ENCODE peak calls at places on chromosomes 1 and 21, in eight cellular contexts. K is stomach, I is HepG2, S is sigmoid colon, J is tibial nerve, V is heart left ventricle, G is GM12878, X is body of pancreas. F is an unnamed sample.

GRCh38 chr1:178612261-178612660 is 99.4 kb downstream of the TEX35 start:
- DNase-seq in K (no peak), I (no peak), S (no peak), J (no peak), V (no peak), G (no peak), X (no peak), F (no peak)

GRCh38 chr21:44517175-44517899 is 22.7 kb downstream of the KRTAP10-1 start:
- DNase-seq in K (peak; percentile 38), I (peak; percentile 93), S (no peak), J (no peak), V (peak; percentile 14), G (peak; percentile 13), X (peak; percentile 69), F (peak; percentile 35)

GRCh38 chr1:232186936-232187335 is 443.0 kb downstream of the SIPA1L2 start:
- DNase-seq in K (no peak), I (no peak), S (no peak), J (no peak), V (no peak), G (no peak), X (no peak), F (no peak)

GRCh38 chr1:200366577-200367253 is 43.1 kb downstream of the ZNF281 start:
- DNase-seq in K (no peak), I (no peak), S (no peak), J (no peak), V (no peak), G (no peak), X (peak; percentile 14), F (no peak)

GRCh38 chr1:82143108-82143833 is 342.5 kb downstream of the ADGRL2 start:
- DNase-seq in K (no peak), I (no peak), S (no peak), J (no peak), V (no peak), G (no peak), X (no peak), F (no peak)

GRCh38 chr1:213286235-213286634 is 235.2 kb downstream of the RPS6KC1 start:
- DNase-seq in K (no peak), I (no peak), S (no peak), J (no peak), V (no peak), G (no peak), X (no peak), F (no peak)

GRCh38 chr1:84298688-84299535 is 2.6 kb upstream of the SAMD13 start:
- DNase-seq in K (peak; percentile 31), I (no peak), S (peak; percentile 66), J (no peak), V (peak; percentile 50), G (no peak), X (peak; percentile 42), F (peak; percentile 78)

GRCh38 chr1:201504799-201505504 is 2.0 kb downstream of the CSRP1 start:
- DNase-seq in K (no peak), I (no peak), S (peak; percentile 70), J (no peak), V (no peak), G (no peak), X (no peak), F (no peak)

GRCh38 chr1:93556291-93556690 is 108.4 kb downstream of the FNBP1L start:
- DNase-seq in K (no peak), I (no peak), S (no peak), J (no peak), V (no peak), G (no peak), X (peak; percentile 67), F (no peak)

GRCh38 chr1:109131059-109131458 is 17.1 kb downstream of the ELAPOR1 start:
- DNase-seq in K (no peak), I (no peak), S (no peak), J (no peak), V (no peak), G (no peak), X (no peak), F (no peak)

GRCh38 chr1:164813781-164814180 is 254.8 kb downstream of the PBX1 start:
- DNase-seq in K (no peak), I (no peak), S (no peak), J (no peak), V (no peak), G (no peak), X (no peak), F (no peak)

GRCh38 chr1:78038071-78038470 is 7.7 kb upstream of the GIPC2 start:
- DNase-seq in K (no peak), I (no peak), S (no peak), J (no peak), V (no peak), G (no peak), X (no peak), F (no peak)

GRCh38 chr1:92994105-92994712 is 32.9 kb upstream of the DIPK1A start:
- DNase-seq in K (peak; percentile 82), I (peak; percentile 82), S (peak; percentile 89), J (peak; percentile 16), V (peak; percentile 68), G (no peak), X (peak; percentile 89), F (peak; percentile 92)

GRCh38 chr1:50633465-50633864 is 210.2 kb upstream of the DMRTA2 start:
- DNase-seq in K (no peak), I (peak; percentile 21), S (no peak), J (no peak), V (no peak), G (no peak), X (no peak), F (no peak)

GRCh38 chr1:36300526-36300925 is 5.6 kb upstream of the SH3D21 start:
- DNase-seq in K (no peak), I (no peak), S (no peak), J (no peak), V (no peak), G (no peak), X (no peak), F (no peak)

GRCh38 chr1:116572079-116572478 is 1.3 kb upstream of the CD58 start:
- DNase-seq in K (no peak), I (no peak), S (no peak), J (no peak), V (no peak), G (no peak), X (no peak), F (no peak)
- TF ChIP-seq POLR2A in K (no peak), I (no peak), S (no peak), J (no peak), V (no peak), G (no peak), X (no peak), F (no peak)

GRCh38 chr21:42554251-42554937 is 40.7 kb downstream of the SLC37A1 start:
- DNase-seq in K (no peak), I (no peak), S (peak; percentile 50), J (no peak), V (peak; percentile 35), G (no peak), X (peak; percentile 13), F (peak; percentile 35)

GRCh38 chr21:42555756-42556438 is 42.2 kb downstream of the SLC37A1 start:
- DNase-seq in K (no peak), I (no peak), S (peak; percentile 40), J (no peak), V (peak; percentile 15), G (no peak), X (peak; percentile 6), F (no peak)

GRCh38 chr21:42552407-42553336 is 39.0 kb downstream of the SLC37A1 start:
- DNase-seq in K (no peak), I (no peak), S (no peak), J (no peak), V (peak; percentile 11), G (no peak), X (no peak), F (no peak)

GRCh38 chr21:42550817-42551216 is 37.2 kb downstream of the SLC37A1 start:
- DNase-seq in K (peak; percentile 51), I (no peak), S (no peak), J (no peak), V (no peak), G (no peak), X (peak; percentile 8), F (peak; percentile 37)

DNA sequence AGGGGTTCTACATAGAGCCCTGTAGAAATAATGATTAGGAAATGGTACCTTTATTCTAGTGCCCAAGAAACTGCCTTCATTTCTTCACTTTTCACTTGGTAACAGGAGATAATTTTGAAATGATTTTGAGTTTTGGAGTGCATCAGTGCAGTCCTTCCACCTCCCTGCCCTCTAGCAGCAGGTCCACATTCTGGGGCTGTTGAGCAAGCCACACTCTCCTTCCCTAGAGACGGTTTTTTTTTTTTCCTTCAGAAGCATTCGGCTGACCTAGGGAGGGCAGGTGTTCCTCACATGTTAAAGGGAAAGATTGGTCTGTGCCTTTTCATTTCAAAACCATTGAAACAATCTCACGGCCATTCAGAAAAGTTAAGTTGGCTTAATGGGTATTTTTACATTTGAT is 39.8 kb downstream of the SLC37A1 start:
- DNase-seq in K (no peak), I (no peak), S (no peak), J (no peak), V (no peak), G (no peak), X (no peak), F (no peak)
- TF ChIP-seq CTCF in K (no peak), I (no peak), S (no peak), J (no peak), V (no peak), G (no peak), X (no peak), F (no peak)

GRCh38 chr1:204132718-204133117 is 19.1 kb downstream of the ETNK2 start:
- DNase-seq in K (no peak), I (no peak), S (no peak), J (no peak), V (no peak), G (no peak), X (no peak), F (no peak)

GRCh38 chr1:204139088-204139487 is 12.8 kb downstream of the ETNK2 start:
- DNase-seq in K (no peak), I (no peak), S (no peak), J (no peak), V (no peak), G (no peak), X (no peak), F (no peak)

GRCh38 chr1:204139952-204140351 is 11.9 kb downstream of the ETNK2 start:
- DNase-seq in K (no peak), I (no peak), S (no peak), J (no peak), V (no peak), G (no peak), X (no peak), F (no peak)

GRCh38 chr1:204134103-204134502 is 17.7 kb downstream of the ETNK2 start:
- DNase-seq in K (no peak), I (no peak), S (no peak), J (no peak), V (no peak), G (no peak), X (no peak), F (no peak)

DNA sequence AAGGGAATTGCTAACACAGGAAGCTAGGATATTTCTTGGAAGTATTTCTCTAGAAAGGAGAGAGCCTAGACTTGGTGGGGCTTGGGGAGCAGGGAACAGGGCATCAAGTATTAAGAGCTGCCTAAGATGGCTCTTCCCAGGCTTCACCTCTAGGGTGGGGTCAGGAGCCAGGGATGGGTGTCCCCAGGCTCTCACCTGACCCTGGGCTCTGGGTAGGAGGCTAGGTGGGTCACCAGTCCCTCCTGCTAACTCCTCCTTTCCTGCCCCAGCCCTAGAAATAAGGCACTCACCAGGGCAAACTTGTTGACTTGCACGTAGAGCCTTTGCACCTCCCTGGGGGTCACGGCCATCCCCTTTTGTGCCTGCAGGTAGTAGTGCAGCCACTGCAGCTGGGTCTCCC is 15.0 kb downstream of the ETNK2 start:
- DNase-seq in K (no peak), I (no peak), S (no peak), J (no peak), V (no peak), G (no peak), X (no peak), F (no peak)
- TF ChIP-seq POLR2A in K (no peak), I (no peak), S (no peak), J (no peak), V (no peak), G (no peak), X (no peak), F (no peak)

GRCh38 chr1:91884459-91885290 is 1.3 kb downstream of the TGFBR3 start:
- DNase-seq in K (peak; percentile 27), I (peak; percentile 43), S (peak; percentile 75), J (no peak), V (peak; percentile 41), G (no peak), X (peak; percentile 38), F (peak; percentile 58)
- TF ChIP-seq CTCF in K (no peak), I (no peak), S (no peak), J (no peak), V (no peak), G (no peak), X (peak; percentile 2), F (no peak)

F was measured in Peyer's patch.